ENCODE peak calls at places on chromosome 1, in ten cellular contexts. One of them, this sample, is unnamed.
A peak's percentile ranks its signal among the peaks of the same experiment; 100 is the strongest.

GRCh38 chr1:156706647-156707008 is 1.2 kb upstream of the CRABP2 start:
- DNase-seq in activated B cell treated with CpG ODN at 0.5 μM for 24 hours: no peak
- DNase-seq in NCI-H1694: no peak
- DNase-seq in activated naive CD4-positive, alpha-beta T cell treated with Interleukin-2 at 50 U/mL for 16 hours: peak; percentile 13
- DNase-seq in fibroblast of mammary gland: peak; percentile 83
- DNase-seq in posterior cingulate gyrus: peak; percentile 34
- DNase-seq in GM03348: peak; percentile 87
- DNase-seq in activated CD4-positive, alpha-beta T cell treated with anti-CD3 and anti-CD28 coated beads, Interleukin-2, amount 50 U/mL, for 48 hours: peak; percentile 22
- DNase-seq in psoas muscle: peak; percentile 78
- DNase-seq in K562: peak; percentile 48
- DNase-seq in this sample: no peak

GRCh38 chr1:172638885-172639831 is 19.7 kb upstream of the FASLG start:
- DNase-seq in fibroblast of mammary gland: peak; percentile 96
- DNase-seq in psoas muscle: no peak
- DNase-seq in K562: no peak
- DNase-seq in NCI-H1694: no peak
- DNase-seq in posterior cingulate gyrus: no peak
- DNase-seq in activated B cell treated with CpG ODN at 0.5 μM for 24 hours: no peak
- DNase-seq in activated naive CD4-positive, alpha-beta T cell treated with Interleukin-2 at 50 U/mL for 16 hours: peak; percentile 85
- DNase-seq in activated CD4-positive, alpha-beta T cell treated with anti-CD3 and anti-CD28 coated beads, Interleukin-2, amount 50 U/mL, for 48 hours: peak; percentile 87
- DNase-seq in GM03348: peak; percentile 67
- DNase-seq in this sample: peak; percentile 89

GRCh38 chr1:112358798-112359408 is 37.1 kb upstream of the CTTNBP2NL start:
- DNase-seq in fibroblast of mammary gland: peak; percentile 71
- DNase-seq in activated naive CD4-positive, alpha-beta T cell treated with Interleukin-2 at 50 U/mL for 16 hours: peak; percentile 45
- DNase-seq in psoas muscle: peak; percentile 86
- DNase-seq in posterior cingulate gyrus: peak; percentile 79
- DNase-seq in activated B cell treated with CpG ODN at 0.5 μM for 24 hours: no peak
- DNase-seq in activated CD4-positive, alpha-beta T cell treated with anti-CD3 and anti-CD28 coated beads, Interleukin-2, amount 50 U/mL, for 48 hours: peak; percentile 50
- DNase-seq in GM03348: peak; percentile 84
- DNase-seq in NCI-H1694: peak; percentile 27
- DNase-seq in K562: peak; percentile 54
- DNase-seq in this sample: no peak

GRCh38 chr1:62194651-62195282 is at the start of gene L1TD1:
- DNase-seq in posterior cingulate gyrus: no peak
- DNase-seq in K562: no peak
- DNase-seq in activated B cell treated with CpG ODN at 0.5 μM for 24 hours: no peak
- DNase-seq in activated naive CD4-positive, alpha-beta T cell treated with Interleukin-2 at 50 U/mL for 16 hours: no peak
- DNase-seq in psoas muscle: no peak
- DNase-seq in GM03348: peak; percentile 44
- DNase-seq in activated CD4-positive, alpha-beta T cell treated with anti-CD3 and anti-CD28 coated beads, Interleukin-2, amount 50 U/mL, for 48 hours: no peak
- DNase-seq in NCI-H1694: no peak
- DNase-seq in fibroblast of mammary gland: no peak
- DNase-seq in this sample: no peak

GRCh38 chr1:41645062-41645461 is 160.6 kb upstream of the EDN2 start:
- DNase-seq in K562: no peak
- DNase-seq in NCI-H1694: no peak
- DNase-seq in activated B cell treated with CpG ODN at 0.5 μM for 24 hours: no peak
- DNase-seq in fibroblast of mammary gland: no peak
- DNase-seq in posterior cingulate gyrus: no peak
- DNase-seq in psoas muscle: no peak
- DNase-seq in activated naive CD4-positive, alpha-beta T cell treated with Interleukin-2 at 50 U/mL for 16 hours: no peak
- DNase-seq in GM03348: no peak
- DNase-seq in activated CD4-positive, alpha-beta T cell treated with anti-CD3 and anti-CD28 coated beads, Interleukin-2, amount 50 U/mL, for 48 hours: peak; percentile 1
- DNase-seq in this sample: no peak

GRCh38 chr1:215749423-215749822 is 182.3 kb downstream of the KCTD3 start:
- DNase-seq in posterior cingulate gyrus: no peak
- DNase-seq in activated B cell treated with CpG ODN at 0.5 μM for 24 hours: no peak
- DNase-seq in psoas muscle: no peak
- DNase-seq in activated naive CD4-positive, alpha-beta T cell treated with Interleukin-2 at 50 U/mL for 16 hours: no peak
- DNase-seq in fibroblast of mammary gland: peak; percentile 65
- DNase-seq in GM03348: peak; percentile 72
- DNase-seq in K562: no peak
- DNase-seq in NCI-H1694: no peak
- DNase-seq in activated CD4-positive, alpha-beta T cell treated with anti-CD3 and anti-CD28 coated beads, Interleukin-2, amount 50 U/mL, for 48 hours: no peak
- DNase-seq in this sample: no peak

GRCh38 chr1:3470650-3471355 is 16.3 kb downstream of the ARHGEF16 start:
- DNase-seq in fibroblast of mammary gland: no peak
- DNase-seq in GM03348: no peak
- DNase-seq in psoas muscle: peak; percentile 39
- DNase-seq in K562: no peak
- DNase-seq in activated naive CD4-positive, alpha-beta T cell treated with Interleukin-2 at 50 U/mL for 16 hours: no peak
- DNase-seq in activated B cell treated with CpG ODN at 0.5 μM for 24 hours: no peak
- DNase-seq in activated CD4-positive, alpha-beta T cell treated with anti-CD3 and anti-CD28 coated beads, Interleukin-2, amount 50 U/mL, for 48 hours: no peak
- DNase-seq in posterior cingulate gyrus: no peak
- DNase-seq in NCI-H1694: no peak
- DNase-seq in this sample: no peak

GRCh38 chr1:41663671-41664400 is 179.4 kb upstream of the EDN2 start:
- DNase-seq in K562: no peak
- DNase-seq in NCI-H1694: no peak
- DNase-seq in GM03348: no peak
- DNase-seq in activated B cell treated with CpG ODN at 0.5 μM for 24 hours: no peak
- DNase-seq in psoas muscle: peak; percentile 71
- DNase-seq in activated CD4-positive, alpha-beta T cell treated with anti-CD3 and anti-CD28 coated beads, Interleukin-2, amount 50 U/mL, for 48 hours: no peak
- DNase-seq in activated naive CD4-positive, alpha-beta T cell treated with Interleukin-2 at 50 U/mL for 16 hours: no peak
- DNase-seq in posterior cingulate gyrus: no peak
- DNase-seq in fibroblast of mammary gland: no peak
- DNase-seq in this sample: no peak

GRCh38 chr1:43147625-43148319 is 24.3 kb downstream of the EBNA1BP2 start:
- DNase-seq in posterior cingulate gyrus: peak; percentile 61
- DNase-seq in psoas muscle: peak; percentile 66
- DNase-seq in activated naive CD4-positive, alpha-beta T cell treated with Interleukin-2 at 50 U/mL for 16 hours: peak; percentile 12
- DNase-seq in activated CD4-positive, alpha-beta T cell treated with anti-CD3 and anti-CD28 coated beads, Interleukin-2, amount 50 U/mL, for 48 hours: peak; percentile 50
- DNase-seq in activated B cell treated with CpG ODN at 0.5 μM for 24 hours: peak; percentile 17
- DNase-seq in K562: peak; percentile 60
- DNase-seq in NCI-H1694: peak; percentile 79
- DNase-seq in GM03348: peak; percentile 68
- DNase-seq in fibroblast of mammary gland: peak; percentile 40
- DNase-seq in this sample: peak; percentile 13

GRCh38 chr1:213988639-213989070 is 882 bp downstream of the PROX1 start:
- DNase-seq in GM03348: peak; percentile 51
- DNase-seq in NCI-H1694: no peak
- DNase-seq in fibroblast of mammary gland: no peak
- DNase-seq in K562: no peak
- DNase-seq in activated CD4-positive, alpha-beta T cell treated with anti-CD3 and anti-CD28 coated beads, Interleukin-2, amount 50 U/mL, for 48 hours: peak; percentile 5
- DNase-seq in activated B cell treated with CpG ODN at 0.5 μM for 24 hours: no peak
- DNase-seq in psoas muscle: no peak
- DNase-seq in posterior cingulate gyrus: no peak
- DNase-seq in activated naive CD4-positive, alpha-beta T cell treated with Interleukin-2 at 50 U/mL for 16 hours: no peak
- DNase-seq in this sample: no peak

GRCh38 chr1:15424981-15425380 is 13.3 kb upstream of the CTRC start:
- DNase-seq in activated B cell treated with CpG ODN at 0.5 μM for 24 hours: no peak
- DNase-seq in GM03348: no peak
- DNase-seq in fibroblast of mammary gland: no peak
- DNase-seq in posterior cingulate gyrus: no peak
- DNase-seq in psoas muscle: peak; percentile 19
- DNase-seq in K562: no peak
- DNase-seq in NCI-H1694: no peak
- DNase-seq in activated naive CD4-positive, alpha-beta T cell treated with Interleukin-2 at 50 U/mL for 16 hours: no peak
- DNase-seq in activated CD4-positive, alpha-beta T cell treated with anti-CD3 and anti-CD28 coated beads, Interleukin-2, amount 50 U/mL, for 48 hours: no peak
- DNase-seq in this sample: no peak

GRCh38 chr1:17606826-17607440 is 67.4 kb downstream of the ARHGEF10L start:
- DNase-seq in NCI-H1694: peak; percentile 27
- DNase-seq in fibroblast of mammary gland: peak; percentile 66
- DNase-seq in GM03348: peak; percentile 89
- DNase-seq in posterior cingulate gyrus: peak; percentile 78
- DNase-seq in activated naive CD4-positive, alpha-beta T cell treated with Interleukin-2 at 50 U/mL for 16 hours: peak; percentile 22
- DNase-seq in activated B cell treated with CpG ODN at 0.5 μM for 24 hours: peak; percentile 26
- DNase-seq in psoas muscle: peak; percentile 87
- DNase-seq in activated CD4-positive, alpha-beta T cell treated with anti-CD3 and anti-CD28 coated beads, Interleukin-2, amount 50 U/mL, for 48 hours: peak; percentile 67
- DNase-seq in K562: peak; percentile 83
- DNase-seq in this sample: peak; percentile 20

GRCh38 chr1:33097137-33097611 is 16.2 kb downstream of the AZIN2 start:
- DNase-seq in activated CD4-positive, alpha-beta T cell treated with anti-CD3 and anti-CD28 coated beads, Interleukin-2, amount 50 U/mL, for 48 hours: no peak
- DNase-seq in GM03348: no peak
- DNase-seq in psoas muscle: no peak
- DNase-seq in K562: peak; percentile 53
- DNase-seq in fibroblast of mammary gland: peak; percentile 75
- DNase-seq in activated naive CD4-positive, alpha-beta T cell treated with Interleukin-2 at 50 U/mL for 16 hours: no peak
- DNase-seq in activated B cell treated with CpG ODN at 0.5 μM for 24 hours: no peak
- DNase-seq in posterior cingulate gyrus: no peak
- DNase-seq in NCI-H1694: no peak
- DNase-seq in this sample: no peak

GRCh38 chr1:226942392-226942791 is 2.3 kb downstream of the COQ8A start:
- DNase-seq in fibroblast of mammary gland: peak; percentile 11
- DNase-seq in posterior cingulate gyrus: no peak
- DNase-seq in GM03348: no peak
- DNase-seq in activated CD4-positive, alpha-beta T cell treated with anti-CD3 and anti-CD28 coated beads, Interleukin-2, amount 50 U/mL, for 48 hours: no peak
- DNase-seq in activated naive CD4-positive, alpha-beta T cell treated with Interleukin-2 at 50 U/mL for 16 hours: no peak
- DNase-seq in K562: no peak
- DNase-seq in activated B cell treated with CpG ODN at 0.5 μM for 24 hours: no peak
- DNase-seq in NCI-H1694: no peak
- DNase-seq in psoas muscle: no peak
- DNase-seq in this sample: no peak

GRCh38 chr1:29639741-29640427 is 403.6 kb downstream of the PTPRU start:
- DNase-seq in posterior cingulate gyrus: no peak
- DNase-seq in activated B cell treated with CpG ODN at 0.5 μM for 24 hours: no peak
- DNase-seq in activated naive CD4-positive, alpha-beta T cell treated with Interleukin-2 at 50 U/mL for 16 hours: no peak
- DNase-seq in GM03348: peak; percentile 59
- DNase-seq in NCI-H1694: no peak
- DNase-seq in psoas muscle: no peak
- DNase-seq in fibroblast of mammary gland: peak; percentile 6
- DNase-seq in activated CD4-positive, alpha-beta T cell treated with anti-CD3 and anti-CD28 coated beads, Interleukin-2, amount 50 U/mL, for 48 hours: no peak
- DNase-seq in K562: no peak
- DNase-seq in this sample: no peak

GRCh38 chr1:150609726-150610125 is 19.7 kb downstream of the ENSA start:
- DNase-seq in activated naive CD4-positive, alpha-beta T cell treated with Interleukin-2 at 50 U/mL for 16 hours: no peak
- DNase-seq in K562: no peak
- DNase-seq in posterior cingulate gyrus: no peak
- DNase-seq in activated CD4-positive, alpha-beta T cell treated with anti-CD3 and anti-CD28 coated beads, Interleukin-2, amount 50 U/mL, for 48 hours: no peak
- DNase-seq in fibroblast of mammary gland: peak; percentile 38
- DNase-seq in psoas muscle: no peak
- DNase-seq in activated B cell treated with CpG ODN at 0.5 μM for 24 hours: no peak
- DNase-seq in NCI-H1694: no peak
- DNase-seq in GM03348: peak; percentile 16
- DNase-seq in this sample: no peak